ENCODE peak calls at places on chromosomes 1 and 21, in seven cellular contexts. C is posterior cingulate gyrus; V is HEK293T; D is fibroblast of mammary gland; G is lower leg skin; O is stimulated activated naive CD4-positive, alpha-beta T cell; F is D341Med. B is an unnamed sample.

GRCh38 chr1:174789399-174789798 is 210.3 kb upstream of the CACYBP start:
- DNase-seq in V (no peak), C (no peak), O (no peak), D (peak), G (no peak), F (no peak), B (no peak)

GRCh38 chr1:24727490-24728214 is 17.6 kb upstream of the CLIC4 start:
- DNase-seq in F (no peak), G (peak), C (no peak), O (no peak), D (peak), V (no peak), B (peak)

GRCh38 chr1:44040418-44040817 is 9.2 kb upstream of the SLC6A9 start:
- DNase-seq in G (no peak), V (no peak), D (no peak), O (no peak), C (no peak), F (no peak), B (no peak)

GRCh38 chr1:41767534-41767933 is 151.2 kb downstream of the HIVEP3 start:
- DNase-seq in D (no peak), F (no peak), C (no peak), O (no peak), V (no peak), G (no peak), B (no peak)

GRCh38 chr1:182629674-182630073 is 25.5 kb upstream of the RGS16 start:
- DNase-seq in O (no peak), G (no peak), C (no peak), D (no peak), F (no peak), V (no peak), B (no peak)

GRCh38 chr1:203649551-203650011 is 22.9 kb downstream of the ATP2B4 start:
- DNase-seq in V (no peak), F (no peak), D (no peak), G (no peak), C (no peak), O (no peak), B (no peak)

GRCh38 chr1:152741656-152742055 is 16.2 kb upstream of the KPRP start:
- DNase-seq in G (no peak), C (no peak), F (no peak), D (peak), V (no peak), O (no peak), B (no peak)

GRCh38 chr1:203351037-203351625 is at the start of gene FMOD:
- DNase-seq in F (no peak), D (peak), G (peak), V (peak), C (no peak), O (no peak), B (peak)

GRCh38 chr1:77882411-77882810 is 6.0 kb upstream of the NEXN start:
- DNase-seq in F (no peak), V (no peak), D (no peak), O (no peak), G (no peak), C (no peak), B (no peak)

GRCh38 chr1:27617420-27617819 is 13.5 kb upstream of the AHDC1 start:
- DNase-seq in G (no peak), D (no peak), F (no peak), V (no peak), O (no peak), C (no peak), B (no peak)

GRCh38 chr1:51535006-51535592 is 16.0 kb upstream of the EPS15 start:
- DNase-seq in F (peak), C (peak), D (peak), O (peak), G (no peak), V (peak), B (peak)

GRCh38 chr21:33212159-33212851 is 17.4 kb upstream of the IFNAR2 start:
- DNase-seq in C (no peak), G (no peak), O (peak), V (no peak), D (peak), F (no peak), B (peak)

GRCh38 chr1:2583331-2583791 is 3.2 kb upstream of the PRXL2B start:
- DNase-seq in G (no peak), O (no peak), F (no peak), C (no peak), V (no peak), D (no peak), B (no peak)

GRCh38 chr1:113912594-113913311 is 7.6 kb downstream of the DCLRE1B start:
- DNase-seq in D (peak), C (no peak), V (no peak), O (no peak), G (no peak), F (peak), B (peak)

GRCh38 chr21:27799861-27800260 is 833.0 kb upstream of the ADAMTS5 start:
- DNase-seq in V (no peak), O (no peak), F (no peak), D (peak), C (no peak), G (no peak), B (no peak)

GRCh38 chr1:85230305-85230977 is 29.0 kb downstream of the C1orf52 start:
- DNase-seq in V (peak), G (no peak), F (peak), C (no peak), O (no peak), D (no peak), B (peak)

GRCh38 chr21:43951911-43952703 is 60.0 kb upstream of the TRAPPC10 start:
- DNase-seq in O (no peak), F (no peak), C (no peak), V (no peak), G (no peak), D (no peak), B (no peak)

GRCh38 chr1:42924249-42925131 is 34.2 kb downstream of the SLC2A1 start:
- DNase-seq in C (peak), F (peak), D (peak), G (peak), O (peak), V (peak), B (peak)

GRCh38 chr1:230548997-230549396 is 93.3 kb upstream of the COG2 start:
- DNase-seq in O (no peak), G (no peak), F (no peak), V (no peak), C (peak), D (no peak), B (no peak)

GRCh38 chr1:151829352-151830046 is 2.1 kb downstream of the RORC start:
- DNase-seq in C (no peak), G (no peak), O (peak), V (no peak), D (no peak), F (no peak), B (no peak)

GRCh38 chr1:226736908-226737818 is 1.9 kb downstream of the ITPKB start:
- DNase-seq in V (no peak), D (peak), O (peak), F (peak), C (peak), G (no peak), B (no peak)

GRCh38 chr21:23968722-23969647 is 1638.3 kb downstream of the MRPL39 start:
- DNase-seq in C (no peak), V (peak), O (peak), D (peak), F (peak), G (no peak), B (peak)

GRCh38 chr1:67755619-67756018 is 70.6 kb downstream of the GADD45A start:
- DNase-seq in V (no peak), F (no peak), O (no peak), C (no peak), D (no peak), G (no peak), B (no peak)

GRCh38 chr21:35528109-35529042 is 479.3 kb upstream of the RUNX1 start:
- DNase-seq in V (no peak), G (no peak), F (no peak), C (no peak), O (peak), D (no peak), B (no peak)

GRCh38 chr1:227632325-227632724 is 69.0 kb downstream of the ZNF678 start:
- DNase-seq in D (no peak), C (no peak), V (no peak), G (no peak), O (no peak), F (no peak), B (no peak)